ENCODE peak calls at places on chromosome 15, in ten cellular contexts. J, M, X, Z, I, F, H, L, K and O are unnamed samples. For H3K27me3 and H3K4me1, the result is how much of the 10 kb centered on the place peaks cover.

GRCh38 chr15:40333922-40334492 is 6.7 kb downstream of the CCDC9B start:
- DNase-seq in I (no peak), J (no peak), F (peak), L (no peak), Z (peak), K (peak), M (peak), X (peak), H (no peak), O (peak)

GRCh38 chr15:69468241-69469121 is 15.9 kb downstream of the RPLP1 start:
- DNase-seq in M (peak), H (peak), X (no peak), I (peak), K (no peak), Z (peak), L (no peak), J (peak), F (no peak), O (no peak)

GRCh38 chr15:39808909-39809308 is 26.3 kb upstream of the FSIP1 start:
- DNase-seq in H (no peak), J (no peak), K (no peak), F (no peak), L (no peak), I (no peak), M (no peak), X (no peak), Z (no peak), O (no peak)

GRCh38 chr15:72491768-72492167 is 17.6 kb downstream of the ARIH1 start:
- DNase-seq in H (no peak), X (no peak), Z (no peak), I (no peak), M (no peak), L (no peak), K (no peak), F (no peak), J (peak), O (peak)

GRCh38 chr15:37931321-37931720 is 3.1 kb upstream of the TMCO5A start:
- DNase-seq in L (no peak), X (no peak), J (no peak), F (no peak), Z (no peak), K (no peak), M (no peak), H (no peak), I (no peak), O (peak)

GRCh38 chr15:84981711-84982300 is at the start of gene PDE8A:
- DNase-seq in J (peak), I (no peak), K (peak), X (peak), Z (no peak), F (peak), M (peak), H (peak), L (no peak), O (peak)

GRCh38 chr15:70507772-70508351 is 255.5 kb downstream of the UACA start:
- DNase-seq in F (no peak), K (no peak), L (no peak), I (no peak), H (no peak), M (no peak), X (no peak), J (peak), Z (peak), O (peak)

GRCh38 chr15:89367485-89368451 is 33.1 kb upstream of the POLG start:
- DNase-seq in L (no peak), H (no peak), I (no peak), M (no peak), J (no peak), X (no peak), F (no peak), K (no peak), Z (no peak), O (peak)

GRCh38 chr15:29100486-29101000 is 169.1 kb downstream of the NSMCE3 start:
- DNase-seq in J (no peak), M (no peak), L (no peak), Z (no peak), I (no peak), K (no peak), H (peak), F (no peak), X (peak), O (no peak)

GRCh38 chr15:58306591-58307312 is 125.0 kb upstream of the LIPC start:
- DNase-seq in F (no peak), I (no peak), L (no peak), K (no peak), H (no peak), Z (no peak), J (no peak), X (no peak), M (no peak), O (peak)

GRCh38 chr15:44441095-44441501 is 13.7 kb downstream of the CTDSPL2 start:
- DNase-seq in I (no peak), M (no peak), K (no peak), L (no peak), F (no peak), X (no peak), Z (no peak), H (no peak), J (no peak), O (no peak)

GRCh38 chr15:93146196-93146595 is 57.2 kb upstream of the RGMA start:
- DNase-seq in J (no peak), L (no peak), Z (no peak), F (no peak), I (no peak), H (no peak), X (no peak), M (no peak), K (no peak), O (no peak)

GRCh38 chr15:84649706-84650105 is 4.4 kb downstream of the WDR73 start:
- DNase-seq in K (no peak), X (no peak), J (no peak), L (no peak), H (no peak), F (no peak), I (no peak), M (no peak), Z (no peak), O (no peak)

GRCh38 chr15:67253103-67253502 is 1.4 kb downstream of the AAGAB start:
- DNase-seq in F (no peak), X (no peak), L (no peak), H (no peak), K (no peak), I (no peak), Z (no peak), J (no peak), M (peak), O (no peak)

GRCh38 chr15:89506026-89506686 is 9.8 kb upstream of the RHCG start:
- DNase-seq in Z (no peak), K (no peak), H (no peak), I (no peak), X (no peak), L (no peak), J (no peak), M (no peak), F (no peak), O (no peak)

GRCh38 chr15:66256692-66257091 is 3.1 kb upstream of the MEGF11 start:
- DNase-seq in H (no peak), K (no peak), Z (no peak), M (no peak), L (no peak), J (no peak), F (no peak), I (no peak), X (no peak), O (no peak)

GRCh38 chr15:86425746-86426145 is 346.1 kb downstream of the AGBL1 start:
- DNase-seq in Z (no peak), L (no peak), H (no peak), J (no peak), X (no peak), K (no peak), M (no peak), F (no peak), I (no peak), O (no peak)

GRCh38 chr15:36334059-36334458 is 245.4 kb upstream of the CDIN1 start:
- DNase-seq in H (no peak), Z (no peak), M (no peak), K (no peak), F (no peak), J (peak), L (no peak), X (no peak), I (no peak), O (no peak)

GRCh38 chr15:76235186-76235826 is 76.0 kb downstream of the ETFA start:
- DNase-seq in X (no peak), H (no peak), J (peak), F (no peak), I (no peak), K (no peak), L (no peak), M (no peak), Z (no peak), O (no peak)

GRCh38 chr15:68792901-68793766 is 27.6 kb downstream of the ANP32A start:
- DNase-seq in L (no peak), F (no peak), Z (peak), H (no peak), M (peak), J (no peak), I (peak), X (no peak), K (peak), O (no peak)

GRCh38 chr15:72319360-72319984 is 485 bp downstream of the CELF6 start:
- DNase-seq in J (peak), M (peak), F (peak), K (peak), X (peak), H (peak), Z (peak), L (no peak), I (peak), O (peak)

GRCh38 chr15:60760646-60761504 is 281.9 kb upstream of the ICE2 start:
- DNase-seq in M (no peak), K (no peak), X (no peak), L (no peak), H (no peak), I (no peak), Z (no peak), J (peak), F (no peak), O (no peak)

GRCh38 chr15:70212288-70212962 is 114.7 kb upstream of the TLE3 start:
- DNase-seq in K (no peak), L (no peak), H (no peak), F (no peak), X (no peak), I (no peak), J (no peak), Z (peak), M (no peak), O (no peak)

GRCh38 chr15:84736375-84736774 is 12.0 kb upstream of the ZNF592 start:
- DNase-seq in X (no peak), F (no peak), I (no peak), H (peak), M (peak), K (no peak), Z (no peak), J (no peak), L (peak), O (no peak)

GRCh38 chr15:50506121-50506520 is 40.3 kb downstream of the USP50 start:
- DNase-seq in Z (no peak), I (no peak), H (no peak), L (no peak), F (no peak), M (no peak), X (no peak), J (no peak), K (no peak), O (no peak)

GRCh38 chr15:48469271-48469670 is 138.0 kb downstream of the DUT start:
- DNase-seq in X (no peak), M (no peak), J (no peak), Z (no peak), K (no peak), I (no peak), H (no peak), L (no peak), F (no peak), O (peak)

GRCh38 chr15:81373996-81374395 is at the start of gene TMC3:
- DNase-seq in H (no peak), X (no peak), Z (no peak), I (no peak), F (no peak), L (no peak), K (no peak), M (no peak), J (no peak), O (no peak)

GRCh38 chr15:92963794-92964193 is 63.7 kb downstream of the CHD2 start:
- DNase-seq in X (no peak), M (no peak), Z (no peak), I (no peak), K (no peak), L (no peak), F (no peak), H (no peak), J (no peak), O (no peak)

GRCh38 chr15:93046120-93046519 is 42.9 kb downstream of the RGMA start:
- DNase-seq in Z (no peak), J (no peak), F (no peak), I (no peak), K (no peak), H (peak), M (no peak), L (no peak), X (no peak), O (no peak)

GRCh38 chr15:29132110-29132420 is 137.6 kb downstream of the NSMCE3 start:
- DNase-seq in I (peak), H (peak), L (no peak), M (no peak), X (peak), J (no peak), Z (peak), F (no peak), K (no peak), O (no peak)

GRCh38 chr15:67897646-67898045 is 57.8 kb upstream of the RNU6-1 start:
- DNase-seq in Z (no peak), J (no peak), X (no peak), H (no peak), M (no peak), L (no peak), I (no peak), K (no peak), F (no peak), O (no peak)

GRCh38 chr15:96053039-96054021 is 277.2 kb upstream of the NR2F2 start:
- DNase-seq in L (no peak), F (peak), H (no peak), Z (peak), M (peak), X (peak), K (peak), J (peak), I (peak), O (no peak)

GRCh38 chr15:44598066-44598465 is 61.1 kb downstream of the EIF3J start:
- DNase-seq in I (no peak), L (no peak), J (no peak), M (no peak), Z (no peak), X (no peak), F (no peak), H (no peak), K (no peak), O (no peak)

GRCh38 chr15:69159805-69160140 is 662 bp upstream of the GLCE start:
- DNase-seq in X (no peak), L (no peak), K (no peak), M (no peak), I (no peak), F (no peak), J (no peak), Z (no peak), H (no peak), O (no peak)

DNA sequence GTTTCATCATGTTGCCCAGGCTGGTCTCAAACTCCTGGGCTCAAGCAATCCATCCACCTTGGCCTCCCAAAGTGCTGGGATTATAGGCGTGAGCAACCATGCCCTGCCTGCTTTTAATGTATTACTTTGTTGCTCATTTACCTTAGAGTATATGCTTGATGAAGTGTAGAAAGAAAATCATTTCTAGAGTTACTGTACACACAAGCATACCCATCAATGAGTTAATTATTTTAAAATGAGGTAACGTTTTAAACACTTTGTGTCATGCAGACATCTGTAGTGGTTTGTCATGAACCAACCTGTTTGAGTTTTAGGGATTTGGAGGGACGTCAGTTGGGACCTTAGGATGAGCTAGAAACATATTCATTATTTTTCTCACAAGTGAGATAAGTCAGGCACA is 332.4 kb upstream of the IGF1R start:
- DNase-seq in H (no peak), Z (no peak), I (no peak), X (no peak), M (no peak), L (no peak), F (no peak), K (no peak), J (no peak), O (no peak)
- H3K27me3 ChIP-seq in H (under half), Z (under half), I (under half), X (under half), M (under half), L (under half), F (under half), K (under half), J (under half), O (under half)

GRCh38 chr15:42608110-42608531 is 32.7 kb downstream of the STARD9 start:
- DNase-seq in J (peak), M (peak), X (no peak), F (no peak), K (no peak), Z (no peak), I (no peak), H (peak), L (peak), O (no peak)
- H3K4me1 ChIP-seq in J (under half), M (under half), X (under half), F (half or more), K (half or more), Z (under half), I (under half), H (under half), L (under half), O (under half)

GRCh38 chr15:90683371-90683770 is 33.8 kb upstream of the BLM start:
- DNase-seq in Z (peak), L (no peak), J (no peak), X (no peak), F (no peak), K (no peak), I (no peak), H (no peak), M (no peak), O (no peak)

GRCh38 chr15:90679959-90680358 is 37.2 kb upstream of the BLM start:
- DNase-seq in J (no peak), K (no peak), L (no peak), I (no peak), X (no peak), H (no peak), F (no peak), Z (no peak), M (no peak), O (no peak)

GRCh38 chr15:90680371-90680935 is 36.7 kb upstream of the BLM start:
- DNase-seq in X (no peak), F (no peak), K (no peak), I (no peak), Z (no peak), M (no peak), J (peak), L (no peak), H (no peak), O (peak)

GRCh38 chr15:90681056-90681455 is 36.1 kb upstream of the BLM start:
- DNase-seq in X (no peak), H (no peak), Z (no peak), L (no peak), J (peak), I (no peak), M (no peak), F (no peak), K (no peak), O (no peak)

DNA sequence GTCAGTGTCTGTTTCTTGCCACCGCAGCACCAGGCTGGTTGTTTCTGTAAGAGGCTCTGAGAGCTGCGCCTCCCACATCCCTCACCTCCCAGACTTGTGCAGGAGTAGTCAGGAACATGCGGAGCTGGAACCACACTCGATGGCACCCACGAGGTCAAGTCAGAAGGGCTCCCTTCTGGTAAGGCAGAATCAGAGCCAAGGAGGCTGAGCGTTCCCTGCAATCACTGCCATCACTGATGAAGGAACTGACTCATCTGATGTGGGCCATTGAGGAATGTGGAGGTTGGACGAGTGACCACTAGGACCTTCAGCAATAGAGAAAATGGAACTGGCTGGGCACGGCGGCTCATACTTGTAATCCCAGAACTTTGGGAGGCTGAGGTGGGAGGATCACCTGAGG is 35.7 kb upstream of the BLM start:
- DNase-seq in F (peak), J (peak), I (no peak), L (no peak), Z (peak), X (no peak), M (no peak), K (no peak), H (no peak), O (peak)
- H3K27me3 ChIP-seq in F (under half), J (under half), I (under half), L (under half), Z (under half), X (under half), M (under half), K (under half), H (under half), O (under half)

GRCh38 chr15:82916161-82916952 is 36.2 kb downstream of the HOMER2 start:
- DNase-seq in L (no peak), J (no peak), H (no peak), F (no peak), X (no peak), Z (no peak), M (no peak), K (no peak), I (no peak), O (no peak)

GRCh38 chr15:82918162-82918561 is 34.4 kb downstream of the HOMER2 start:
- DNase-seq in X (peak), H (no peak), Z (no peak), F (no peak), I (no peak), L (no peak), J (no peak), K (no peak), M (no peak), O (no peak)

GRCh38 chr15:82919231-82919886 is 33.2 kb downstream of the HOMER2 start:
- DNase-seq in I (peak), F (peak), J (peak), K (peak), M (peak), X (peak), Z (peak), L (no peak), H (no peak), O (no peak)

GRCh38 chr15:82918607-82919230 is 33.8 kb downstream of the HOMER2 start:
- DNase-seq in H (no peak), X (no peak), L (no peak), M (no peak), Z (no peak), K (no peak), J (no peak), I (no peak), F (no peak), O (no peak)

GRCh38 chr15:82917252-82917651 is 35.3 kb downstream of the HOMER2 start:
- DNase-seq in X (no peak), I (no peak), M (no peak), Z (no peak), H (no peak), L (no peak), J (no peak), K (no peak), F (no peak), O (no peak)
- H3K4me1 ChIP-seq in X (half or more), I (under half), M (under half), Z (under half), H (under half), L (under half), J (under half), K (half or more), F (under half), O (under half)

DNA sequence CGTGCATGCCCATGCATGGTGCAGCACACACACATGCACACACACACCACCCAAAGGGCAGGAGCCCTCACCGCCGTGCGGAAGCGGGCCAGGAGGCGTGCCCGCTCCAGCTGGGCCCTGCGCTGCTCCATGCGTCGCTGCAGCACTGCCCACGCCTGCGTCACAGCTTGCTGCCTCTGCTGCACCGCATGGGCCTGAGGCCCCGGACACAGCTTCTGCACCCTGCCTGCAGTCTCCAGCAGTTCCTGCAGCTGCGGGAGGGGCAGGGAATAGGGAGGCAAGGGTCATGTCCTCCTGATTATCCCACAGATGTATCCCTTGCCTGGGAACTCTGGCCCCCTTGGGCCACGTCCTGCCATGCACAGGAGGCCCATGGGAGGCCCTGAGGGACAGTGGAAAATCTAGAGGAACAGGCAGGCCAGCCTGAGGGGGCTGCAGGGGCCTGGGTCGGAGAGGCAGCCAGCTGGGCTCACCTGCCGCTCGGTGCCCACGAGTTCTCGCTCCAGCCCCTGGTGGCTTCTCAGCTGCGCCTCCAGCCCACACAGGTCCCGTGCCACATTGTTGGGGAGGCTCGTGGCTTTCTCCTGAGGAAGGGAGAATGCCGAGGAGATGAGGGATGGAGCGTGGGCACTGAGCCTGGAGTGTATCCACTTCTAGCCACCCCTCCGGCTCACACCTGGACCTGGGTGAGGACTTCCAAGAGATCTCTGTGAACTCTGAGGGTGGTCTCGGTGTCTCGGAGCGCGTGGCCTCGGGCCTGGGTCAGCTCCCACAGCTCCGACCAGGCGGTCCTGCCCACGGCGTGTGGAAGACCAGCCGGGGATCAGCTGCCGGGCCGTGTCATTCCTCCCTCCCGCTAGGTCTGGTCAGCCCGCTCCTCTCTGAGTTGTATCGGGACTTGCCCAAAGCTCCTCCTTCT is 23.8 kb downstream of the SPTBN5 start:
- DNase-seq in Z (no peak), H (no peak), K (no peak), X (no peak), I (no peak), L (no peak), J (no peak), F (no peak), M (no peak), O (no peak)
- H3K27me3 ChIP-seq in Z (under half), H (under half), K (under half), X (under half), I (under half), L (under half), J (under half), F (under half), M (under half), O (under half)